ENCODE peak calls at places on chromosomes 7 and 10, in four cellular contexts. N, O, Y and Q are unnamed samples.

GRCh38 chr10:79019961-79020491 is 48.7 kb upstream of the ZMIZ1 start:
- DNase-seq in N (no peak), O (peak; percentile 35), Y (peak; percentile 62), Q (no peak)

GRCh38 chr10:63563623-63564022 is 42.4 kb downstream of the REEP3 start:
- DNase-seq in N (no peak), O (no peak), Y (no peak), Q (no peak)

GRCh38 chr10:69057951-69058297 is 30.0 kb upstream of the SRGN start:
- DNase-seq in N (no peak), O (no peak), Y (peak; percentile 67), Q (peak; percentile 3)

GRCh38 chr10:9786576-9786975 is 1231.1 kb upstream of the CELF2 start:
- DNase-seq in N (no peak), O (no peak), Y (peak; percentile 84), Q (peak; percentile 79)

GRCh38 chr10:69409176-69409495 is 7.6 kb downstream of the TACR2 start:
- DNase-seq in N (no peak), O (no peak), Y (no peak), Q (no peak)

GRCh38 chr7:117087639-117088396 is 134.5 kb downstream of the ST7 start:
- DNase-seq in N (no peak), O (no peak), Y (no peak), Q (no peak)

GRCh38 chr7:4134204-4134603 is 547.9 kb upstream of the FOXK1 start:
- DNase-seq in N (no peak), O (no peak), Y (no peak), Q (no peak)

GRCh38 chr7:92228100-92228499 is 17.6 kb downstream of the KRIT1 start:
- DNase-seq in N (no peak), O (no peak), Y (peak; percentile 25), Q (no peak)

GRCh38 chr7:147885906-147886305 is 704.7 kb upstream of the C7orf33 start:
- DNase-seq in N (no peak), O (no peak), Y (no peak), Q (no peak)

GRCh38 chr10:133384071-133384470 is 5.0 kb downstream of the PAOX start:
- DNase-seq in N (no peak), O (no peak), Y (no peak), Q (no peak)

GRCh38 chr7:95420996-95421846 is 13.6 kb downstream of the PON2 start:
- DNase-seq in N (peak; percentile 27), O (no peak), Y (peak; percentile 27), Q (peak; percentile 36)

GRCh38 chr10:69449841-69450240 is 1.4 kb upstream of the TSPAN15 start:
- DNase-seq in N (peak; percentile 40), O (no peak), Y (peak; percentile 50), Q (peak; percentile 23)

GRCh38 chr10:122286872-122287271 is 15.8 kb downstream of the BTBD16 start:
- DNase-seq in N (no peak), O (peak; percentile 46), Y (peak; percentile 37), Q (peak; percentile 94)

GRCh38 chr10:131857156-131858117 is 43.4 kb upstream of the PPP2R2D start:
- DNase-seq in N (no peak), O (no peak), Y (no peak), Q (no peak)

GRCh38 chr10:73648975-73649829 is 6.6 kb downstream of the SYNPO2L start:
- DNase-seq in N (no peak), O (no peak), Y (no peak), Q (no peak)

GRCh38 chr7:122887198-122887597 is 938 bp upstream of the CADPS2 start:
- DNase-seq in N (no peak), O (peak; percentile 11), Y (peak; percentile 85), Q (peak; percentile 79)

GRCh38 chr7:148149730-148150129 is 440.8 kb upstream of the C7orf33 start:
- DNase-seq in N (no peak), O (no peak), Y (no peak), Q (no peak)

GRCh38 chr7:69283421-69283820 is 314.9 kb upstream of the AUTS2 start:
- DNase-seq in N (no peak), O (no peak), Y (no peak), Q (peak; percentile 14)

GRCh38 chr7:140640060-140640611 is 477 bp downstream of the DENND2A start:
- DNase-seq in N (no peak), O (no peak), Y (no peak), Q (peak; percentile 52)

GRCh38 chr10:127991543-127992255 is 84.8 kb downstream of the PTPRE start:
- DNase-seq in N (no peak), O (no peak), Y (no peak), Q (no peak)

GRCh38 chr10:49594594-49594993 is 15.5 kb upstream of the SLC18A3 start:
- DNase-seq in N (peak; percentile 45), O (no peak), Y (peak; percentile 79), Q (peak; percentile 51)

GRCh38 chr7:70040971-70041766 is 442.9 kb downstream of the AUTS2 start:
- DNase-seq in N (no peak), O (no peak), Y (peak; percentile 17), Q (peak; percentile 48)

GRCh38 chr10:132986978-132987377 is 44.6 kb upstream of the CFAP46 start:
- DNase-seq in N (no peak), O (no peak), Y (no peak), Q (no peak)

GRCh38 chr10:6328708-6329423 is 126.1 kb downstream of the PFKFB3 start:
- DNase-seq in N (no peak), O (no peak), Y (no peak), Q (no peak)

GRCh38 chr10:121241337-121241736 is 356.9 kb downstream of the FGFR2 start:
- DNase-seq in N (no peak), O (no peak), Y (no peak), Q (no peak)

GRCh38 chr7:139358541-139359365 is 941 bp upstream of the LUC7L2 start:
- DNase-seq in N (no peak), O (no peak), Y (peak; percentile 57), Q (peak; percentile 36)

GRCh38 chr7:131653418-131654248 is 97.2 kb upstream of the PODXL start:
- DNase-seq in N (no peak), O (no peak), Y (peak; percentile 42), Q (no peak)

GRCh38 chr10:104577171-104577570 is 63.9 kb upstream of the SORCS3 start:
- DNase-seq in N (no peak), O (no peak), Y (no peak), Q (no peak)

GRCh38 chr10:131177431-131178327 is 133.8 kb downstream of the TCERG1L start:
- DNase-seq in N (no peak), O (no peak), Y (no peak), Q (no peak)

GRCh38 chr10:80144302-80145131 is 12.0 kb downstream of the PLAC9 start:
- DNase-seq in N (no peak), O (no peak), Y (no peak), Q (no peak)

GRCh38 chr7:149321978-149322541 is 60.1 kb downstream of the ZNF783 start:
- DNase-seq in N (no peak), O (no peak), Y (peak; percentile 43), Q (peak; percentile 13)
- H3K4me3 ChIP-seq in N (no peak overlapping the region), O (no peak overlapping the region), Y (peak overlapping the region; percentile 5), Q (peak overlapping the region; percentile 10)

GRCh38 chr7:41612386-41612785 is 90.5 kb downstream of the INHBA start:
- DNase-seq in N (no peak), O (no peak), Y (no peak), Q (no peak)
- TF ChIP-seq CTCF in N (no peak), O (no peak), Y (no peak), Q (no peak)

GRCh38 chr7:33062782-33063443 is 337 bp upstream of the NT5C3A start:
- DNase-seq in N (peak; percentile 73), O (peak; percentile 67), Y (peak; percentile 95), Q (peak; percentile 98)

GRCh38 chr7:33062023-33062781 is at the start of gene NT5C3A:
- DNase-seq in N (no peak), O (no peak), Y (peak; percentile 39), Q (peak; percentile 33)

GRCh38 chr7:33065981-33066380 is 3.4 kb upstream of the NT5C3A start:
- DNase-seq in N (no peak), O (no peak), Y (no peak), Q (no peak)

GRCh38 chr7:33059635-33060034 is 2.9 kb downstream of the NT5C3A start:
- DNase-seq in N (no peak), O (no peak), Y (no peak), Q (no peak)

DNA sequence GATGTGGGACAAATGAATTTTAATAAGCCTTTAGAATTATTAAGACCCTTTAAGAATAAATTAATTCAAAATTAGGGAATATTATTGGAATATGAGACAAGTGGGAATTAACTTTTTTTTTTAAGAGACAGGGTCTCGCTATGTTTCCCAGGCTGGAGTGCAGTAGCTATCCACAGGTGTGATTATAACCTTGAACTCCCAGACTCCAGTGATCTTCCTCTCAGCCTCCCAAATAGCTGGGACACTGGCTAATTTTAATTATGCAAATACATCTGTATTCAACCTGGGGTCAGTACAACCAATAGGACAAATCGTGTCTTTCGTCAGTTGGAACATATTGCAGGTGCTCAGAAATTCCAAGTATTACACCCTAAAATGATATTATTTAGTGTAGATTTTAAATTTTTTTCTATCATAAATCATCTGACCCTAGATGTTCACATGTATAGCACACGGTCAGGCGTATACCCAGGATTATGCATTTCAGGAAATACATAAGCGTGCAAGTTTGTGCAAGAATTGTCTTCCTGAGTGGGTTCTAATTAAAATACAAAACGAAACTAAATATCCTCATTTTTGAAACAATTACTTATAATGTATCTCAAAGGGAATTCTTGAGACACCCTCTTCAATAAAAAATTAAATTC is 1.2 kb downstream of the NT5C3A start:
- DNase-seq in N (no peak), O (no peak), Y (no peak), Q (no peak)
- H3K4me3 ChIP-seq in N (peak overlapping the region; percentile 89), O (peak overlapping the region; percentile 63), Y (peak overlapping the region; percentile 57), Q (peak overlapping the region; percentile 75)

DNA sequence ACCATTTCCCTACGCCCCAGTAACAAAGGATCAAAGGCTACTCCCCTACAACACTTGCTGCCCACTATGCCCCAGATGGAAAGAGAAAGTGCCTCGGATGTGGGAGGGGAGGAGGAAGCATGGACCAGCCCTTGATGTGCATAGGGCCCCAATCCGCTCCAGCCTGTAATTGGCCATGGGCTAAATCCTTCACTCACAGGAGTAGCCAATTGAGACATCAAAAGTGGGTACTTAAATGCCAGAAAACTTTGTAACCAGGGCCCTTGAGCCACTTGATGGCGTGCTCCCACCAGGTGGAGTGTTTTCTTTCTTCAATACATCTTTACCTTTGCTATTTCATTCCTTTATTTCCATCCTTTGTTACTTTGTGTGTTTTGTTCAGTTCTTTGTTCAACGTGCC is 500.5 kb upstream of the LRRN3 start:
- DNase-seq in N (no peak), O (no peak), Y (no peak), Q (no peak)
- TF ChIP-seq CTCF in N (no peak), O (no peak), Y (no peak), Q (no peak)

DNA sequence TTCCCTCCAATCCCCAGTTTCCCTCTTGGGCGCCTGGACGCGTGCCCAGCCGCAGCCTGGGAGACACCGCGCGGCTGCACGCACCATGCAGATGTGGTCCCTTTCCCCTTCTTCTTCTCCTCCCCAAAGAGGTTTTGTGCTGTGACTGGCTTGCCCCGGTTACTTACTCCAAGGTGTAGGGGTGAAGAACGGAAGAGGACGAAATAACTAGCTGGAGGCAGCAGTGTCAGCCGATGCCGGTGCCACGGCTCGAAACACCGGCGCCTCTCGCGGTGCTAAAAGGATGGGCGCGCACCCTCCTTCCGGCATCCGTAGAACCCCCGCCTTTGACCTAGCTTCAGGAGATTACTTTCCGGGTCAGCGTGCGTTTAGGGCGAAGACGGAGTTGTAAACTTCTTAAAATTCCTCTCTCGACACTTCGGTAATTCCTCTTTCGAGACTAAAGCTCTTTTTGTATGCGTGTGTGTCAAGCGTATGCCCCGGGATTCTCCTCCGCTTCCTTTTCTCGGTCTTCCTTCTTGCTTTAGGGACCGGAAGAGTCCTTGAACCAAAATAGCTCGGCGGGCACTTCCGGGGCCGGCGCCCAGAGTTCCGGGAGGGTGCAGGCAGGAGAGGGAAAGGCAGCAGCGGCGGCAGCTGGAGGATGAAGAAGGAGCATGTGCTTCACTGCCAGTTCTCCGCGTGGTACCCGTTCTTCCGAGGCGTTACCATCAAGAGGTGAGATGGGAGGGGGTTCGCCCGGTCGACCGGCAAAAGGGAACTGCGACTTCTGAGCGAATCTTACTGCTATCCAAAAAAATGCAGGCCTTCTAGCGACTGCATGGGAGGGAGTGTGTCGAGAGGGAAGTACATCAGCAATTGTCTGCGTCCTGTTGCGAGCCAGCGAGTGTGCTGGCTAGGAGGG is at the start of the genes CDC123 and NUDT5:
- DNase-seq in N (peak; percentile 57), O (peak; percentile 46), Y (peak; percentile 94), Q (peak; percentile 96)
- H3K4me3 ChIP-seq in N (peak within 1 kb of the TSS; percentile 98), O (peak within 1 kb of the TSS; percentile 76), Y (peak within 1 kb of the TSS; percentile 97), Q (peak within 1 kb of the TSS; percentile 93)